ENCODE peak calls at places on chromosomes 16 and 17, in four cellular contexts. One of them, this sample, is unnamed.

GRCh38 chr17:70024253-70024652 is 50.8 kb upstream of the KCNJ16 start:
- DNase-seq in GM12878: no peak
- DNase-seq in right cardiac atrium: no peak
- DNase-seq in CD8-positive, alpha-beta memory T cell: no peak
- DNase-seq in this sample: no peak

GRCh38 chr17:9256944-9257629 is 235.8 kb downstream of the NTN1 start:
- DNase-seq in GM12878: no peak
- DNase-seq in right cardiac atrium: no peak
- DNase-seq in CD8-positive, alpha-beta memory T cell: no peak
- DNase-seq in this sample: no peak

GRCh38 chr17:73231363-73231762 is 30.3 kb downstream of the CPSF4L start:
- DNase-seq in GM12878: no peak
- DNase-seq in right cardiac atrium: no peak
- DNase-seq in CD8-positive, alpha-beta memory T cell: no peak
- DNase-seq in this sample: no peak

GRCh38 chr17:7027335-7027734 is 4.5 kb downstream of the BCL6B start:
- DNase-seq in GM12878: no peak
- DNase-seq in right cardiac atrium: peak; percentile 56
- DNase-seq in CD8-positive, alpha-beta memory T cell: no peak
- DNase-seq in this sample: no peak

GRCh38 chr16:10756574-10756973 is 12.9 kb downstream of the NUBP1 start:
- DNase-seq in GM12878: no peak
- DNase-seq in right cardiac atrium: peak; percentile 35
- DNase-seq in CD8-positive, alpha-beta memory T cell: no peak
- DNase-seq in this sample: no peak

GRCh38 chr17:6940186-6940649 is 55.6 kb upstream of the ALOX12 start:
- DNase-seq in GM12878: no peak
- DNase-seq in right cardiac atrium: no peak
- DNase-seq in CD8-positive, alpha-beta memory T cell: no peak
- DNase-seq in this sample: no peak

GRCh38 chr16:1383556-1383955 is 30.9 kb downstream of the UNKL start:
- DNase-seq in GM12878: no peak
- DNase-seq in right cardiac atrium: no peak
- DNase-seq in CD8-positive, alpha-beta memory T cell: no peak
- DNase-seq in this sample: no peak

GRCh38 chr17:8117980-8118768 is at the start of gene ALOXE3:
- DNase-seq in GM12878: no peak
- DNase-seq in right cardiac atrium: peak; percentile 70
- DNase-seq in CD8-positive, alpha-beta memory T cell: no peak
- DNase-seq in this sample: no peak

GRCh38 chr16:69566437-69567030 is 768 bp downstream of the NFAT5 start:
- DNase-seq in GM12878: no peak
- DNase-seq in right cardiac atrium: peak; percentile 86
- DNase-seq in CD8-positive, alpha-beta memory T cell: no peak
- DNase-seq in this sample: peak; percentile 68

GRCh38 chr16:55552621-55553020 is 13.9 kb upstream of the CAPNS2 start:
- DNase-seq in GM12878: no peak
- DNase-seq in right cardiac atrium: no peak
- DNase-seq in CD8-positive, alpha-beta memory T cell: no peak
- DNase-seq in this sample: no peak

GRCh38 chr17:43020030-43020621 is 2.1 kb downstream of the VAT1 start:
- DNase-seq in GM12878: no peak
- DNase-seq in right cardiac atrium: peak; percentile 73
- DNase-seq in CD8-positive, alpha-beta memory T cell: no peak
- DNase-seq in this sample: no peak

GRCh38 chr16:83626676-83627075 is 181.1 kb upstream of the HSBP1 start:
- DNase-seq in GM12878: no peak
- DNase-seq in right cardiac atrium: no peak
- DNase-seq in CD8-positive, alpha-beta memory T cell: no peak
- DNase-seq in this sample: no peak

GRCh38 chr17:71170070-71170469 is 950.8 kb upstream of the SOX9 start:
- DNase-seq in GM12878: no peak
- DNase-seq in right cardiac atrium: no peak
- DNase-seq in CD8-positive, alpha-beta memory T cell: no peak
- DNase-seq in this sample: no peak

GRCh38 chr16:72508196-72508595 is 336.2 kb upstream of the PMFBP1 start:
- DNase-seq in GM12878: no peak
- DNase-seq in right cardiac atrium: no peak
- DNase-seq in CD8-positive, alpha-beta memory T cell: no peak
- DNase-seq in this sample: no peak

GRCh38 chr17:726331-726919 is 6.0 kb upstream of the TLCD3A start:
- DNase-seq in GM12878: no peak
- DNase-seq in right cardiac atrium: no peak
- DNase-seq in CD8-positive, alpha-beta memory T cell: no peak
- DNase-seq in this sample: no peak

GRCh38 chr17:80737106-80738019 is 192.7 kb downstream of the RPTOR start:
- DNase-seq in GM12878: peak; percentile 81
- DNase-seq in right cardiac atrium: no peak
- DNase-seq in CD8-positive, alpha-beta memory T cell: no peak
- DNase-seq in this sample: peak; percentile 66

GRCh38 chr16:46753015-46753414 is 4.9 kb upstream of the MYLK3 start:
- DNase-seq in GM12878: no peak
- DNase-seq in right cardiac atrium: no peak
- DNase-seq in CD8-positive, alpha-beta memory T cell: no peak
- DNase-seq in this sample: no peak

GRCh38 chr17:68497885-68498319 is 14.3 kb upstream of the PRKAR1A start:
- DNase-seq in GM12878: peak; percentile 94
- DNase-seq in right cardiac atrium: no peak
- DNase-seq in CD8-positive, alpha-beta memory T cell: no peak
- DNase-seq in this sample: peak; percentile 54

GRCh38 chr17:40551091-40551873 is 14.0 kb downstream of the CCR7 start:
- DNase-seq in GM12878: no peak
- DNase-seq in right cardiac atrium: peak; percentile 93
- DNase-seq in CD8-positive, alpha-beta memory T cell: no peak
- DNase-seq in this sample: peak; percentile 64

GRCh38 chr17:37286430-37286829 is 89.4 kb upstream of the C17orf78 start:
- DNase-seq in GM12878: no peak
- DNase-seq in right cardiac atrium: no peak
- DNase-seq in CD8-positive, alpha-beta memory T cell: no peak
- DNase-seq in this sample: no peak

GRCh38 chr17:57532556-57532955 is 212.5 kb downstream of the CCDC182 start:
- DNase-seq in GM12878: no peak
- DNase-seq in right cardiac atrium: no peak
- DNase-seq in CD8-positive, alpha-beta memory T cell: no peak
- DNase-seq in this sample: no peak

GRCh38 chr16:27195068-27195741 is 8.1 kb upstream of the KDM8 start:
- DNase-seq in GM12878: no peak
- DNase-seq in right cardiac atrium: no peak
- DNase-seq in CD8-positive, alpha-beta memory T cell: no peak
- DNase-seq in this sample: peak; percentile 35
- H3K27ac ChIP-seq in GM12878: no peak overlapping the region
- H3K27ac ChIP-seq in right cardiac atrium: no peak overlapping the region
- H3K27ac ChIP-seq in CD8-positive, alpha-beta memory T cell: no peak overlapping the region
- H3K27ac ChIP-seq in this sample: no peak overlapping the region

GRCh38 chr17:66272699-66273390 is 29.6 kb upstream of the PRKCA start:
- DNase-seq in GM12878: no peak
- DNase-seq in right cardiac atrium: no peak
- DNase-seq in CD8-positive, alpha-beta memory T cell: no peak
- DNase-seq in this sample: no peak
- H3K4me3 ChIP-seq in GM12878: no peak overlapping the region
- H3K4me3 ChIP-seq in right cardiac atrium: no peak overlapping the region
- H3K4me3 ChIP-seq in CD8-positive, alpha-beta memory T cell: no peak overlapping the region
- H3K4me3 ChIP-seq in this sample: no peak overlapping the region

GRCh38 chr17:55897301-55897700 is 146.4 kb downstream of the PCTP start:
- DNase-seq in GM12878: no peak
- DNase-seq in right cardiac atrium: peak; percentile 66
- DNase-seq in CD8-positive, alpha-beta memory T cell: no peak
- DNase-seq in this sample: no peak

GRCh38 chr17:55895112-55895759 is 144.4 kb downstream of the PCTP start:
- DNase-seq in GM12878: no peak
- DNase-seq in right cardiac atrium: no peak
- DNase-seq in CD8-positive, alpha-beta memory T cell: no peak
- DNase-seq in this sample: no peak

GRCh38 chr17:55903028-55903690 is 152.3 kb downstream of the PCTP start:
- DNase-seq in GM12878: no peak
- DNase-seq in right cardiac atrium: no peak
- DNase-seq in CD8-positive, alpha-beta memory T cell: no peak
- DNase-seq in this sample: no peak

GRCh38 chr17:55898195-55898594 is 147.3 kb downstream of the PCTP start:
- DNase-seq in GM12878: no peak
- DNase-seq in right cardiac atrium: no peak
- DNase-seq in CD8-positive, alpha-beta memory T cell: no peak
- DNase-seq in this sample: no peak
- H3K27ac ChIP-seq in GM12878: no peak overlapping the region
- H3K27ac ChIP-seq in right cardiac atrium: no peak overlapping the region
- H3K27ac ChIP-seq in CD8-positive, alpha-beta memory T cell: no peak overlapping the region
- H3K27ac ChIP-seq in this sample: no peak overlapping the region

GRCh38 chr17:62704381-62704971 is 77.0 kb downstream of the MRC2 start:
- DNase-seq in GM12878: no peak
- DNase-seq in right cardiac atrium: peak; percentile 78
- DNase-seq in CD8-positive, alpha-beta memory T cell: no peak
- DNase-seq in this sample: no peak

GRCh38 chr17:62701706-62702085 is 74.2 kb downstream of the MRC2 start:
- DNase-seq in GM12878: no peak
- DNase-seq in right cardiac atrium: no peak
- DNase-seq in CD8-positive, alpha-beta memory T cell: no peak
- DNase-seq in this sample: no peak

GRCh38 chr17:62702746-62703268 is 75.3 kb downstream of the MRC2 start:
- DNase-seq in GM12878: no peak
- DNase-seq in right cardiac atrium: no peak
- DNase-seq in CD8-positive, alpha-beta memory T cell: no peak
- DNase-seq in this sample: no peak

GRCh38 chr17:62703776-62704380 is 76.4 kb downstream of the MRC2 start:
- DNase-seq in GM12878: no peak
- DNase-seq in right cardiac atrium: peak; percentile 90
- DNase-seq in CD8-positive, alpha-beta memory T cell: peak; percentile 65
- DNase-seq in this sample: peak; percentile 87

GRCh38 chr17:62703269-62703775 is 75.9 kb downstream of the MRC2 start:
- DNase-seq in GM12878: no peak
- DNase-seq in right cardiac atrium: peak; percentile 72
- DNase-seq in CD8-positive, alpha-beta memory T cell: no peak
- DNase-seq in this sample: no peak
- H3K4me3 ChIP-seq in GM12878: no peak overlapping the region
- H3K4me3 ChIP-seq in right cardiac atrium: no peak overlapping the region
- H3K4me3 ChIP-seq in CD8-positive, alpha-beta memory T cell: no peak overlapping the region
- H3K4me3 ChIP-seq in this sample: peak overlapping the region; percentile 79

DNA sequence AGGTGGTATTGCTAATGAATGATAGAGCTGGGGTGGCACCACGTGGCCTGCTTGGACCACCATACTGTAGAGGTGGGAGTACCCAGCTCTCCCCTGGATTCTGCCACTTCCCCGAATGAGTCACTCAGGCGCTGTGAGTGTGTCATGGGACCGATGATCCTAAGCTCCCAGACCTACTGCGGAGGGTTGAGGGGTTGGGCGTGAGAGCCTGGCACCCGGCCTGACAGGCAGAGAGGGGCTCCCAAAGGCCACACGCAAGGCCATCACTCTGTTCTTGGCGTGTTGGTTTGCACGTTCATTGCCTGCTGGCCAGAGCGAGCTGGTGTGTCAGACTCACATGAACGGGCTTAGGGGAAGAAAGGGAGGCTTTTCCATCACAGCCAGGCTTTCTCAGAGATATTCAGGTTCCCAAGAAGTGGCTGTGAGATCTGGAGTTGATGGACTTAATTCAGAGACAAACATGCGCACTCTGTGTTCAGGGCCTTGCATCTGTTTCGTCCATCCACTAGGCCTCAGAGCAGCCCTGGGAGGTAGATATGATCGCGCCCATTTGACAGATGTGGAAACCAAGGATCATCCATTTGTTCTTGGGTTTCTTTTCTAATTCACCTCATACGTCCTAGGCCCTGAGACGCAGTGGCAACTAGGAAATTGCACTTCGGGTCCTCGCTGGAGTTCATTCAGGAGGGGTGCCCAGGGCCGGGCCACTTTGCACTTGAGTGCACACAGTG is 41.4 kb downstream of the CMIP start:
- DNase-seq in GM12878: no peak
- DNase-seq in right cardiac atrium: peak; percentile 81
- DNase-seq in CD8-positive, alpha-beta memory T cell: no peak
- DNase-seq in this sample: no peak
- H3K27ac ChIP-seq in GM12878: no peak overlapping the region
- H3K27ac ChIP-seq in right cardiac atrium: no peak overlapping the region
- H3K27ac ChIP-seq in CD8-positive, alpha-beta memory T cell: no peak overlapping the region
- H3K27ac ChIP-seq in this sample: peak overlapping the region; percentile 38